ENCODE peak calls at places on chromosomes 5 and 9, in six cellular contexts. One of them, this sample, is unnamed.

GRCh38 chr5:80782626-80783025 is 127.8 kb upstream of the DHFR start:
- DNase-seq in fibroblast of mammary gland: no peak
- DNase-seq in endothelial cell of umbilical vein: no peak
- DNase-seq in brain microvascular endothelial cell: no peak
- DNase-seq in breast epithelium: no peak
- DNase-seq in heart left ventricle: no peak
- DNase-seq in this sample: no peak

GRCh38 chr9:34559616-34560546 is 29.6 kb downstream of the CNTFR start:
- DNase-seq in brain microvascular endothelial cell: peak; percentile 43
- DNase-seq in heart left ventricle: peak; percentile 52
- DNase-seq in breast epithelium: no peak
- DNase-seq in fibroblast of mammary gland: peak; percentile 77
- DNase-seq in endothelial cell of umbilical vein: peak; percentile 21
- DNase-seq in this sample: peak; percentile 12

GRCh38 chr5:67118050-67118620 is 78.5 kb downstream of the CD180 start:
- DNase-seq in brain microvascular endothelial cell: no peak
- DNase-seq in endothelial cell of umbilical vein: no peak
- DNase-seq in fibroblast of mammary gland: no peak
- DNase-seq in heart left ventricle: no peak
- DNase-seq in breast epithelium: no peak
- DNase-seq in this sample: no peak

GRCh38 chr9:16970321-16970720 is 99.9 kb upstream of the BNC2 start:
- DNase-seq in breast epithelium: no peak
- DNase-seq in fibroblast of mammary gland: peak; percentile 85
- DNase-seq in brain microvascular endothelial cell: no peak
- DNase-seq in heart left ventricle: no peak
- DNase-seq in endothelial cell of umbilical vein: no peak
- DNase-seq in this sample: no peak

GRCh38 chr5:59921816-59922215 is 28.3 kb upstream of the PDE4D start:
- DNase-seq in brain microvascular endothelial cell: no peak
- DNase-seq in breast epithelium: no peak
- DNase-seq in endothelial cell of umbilical vein: no peak
- DNase-seq in fibroblast of mammary gland: no peak
- DNase-seq in heart left ventricle: no peak
- DNase-seq in this sample: no peak

GRCh38 chr9:83219154-83219923 is 156.4 kb upstream of the RASEF start:
- DNase-seq in fibroblast of mammary gland: peak; percentile 78
- DNase-seq in breast epithelium: peak; percentile 74
- DNase-seq in heart left ventricle: peak; percentile 80
- DNase-seq in brain microvascular endothelial cell: peak; percentile 64
- DNase-seq in endothelial cell of umbilical vein: peak; percentile 84
- DNase-seq in this sample: peak; percentile 73

GRCh38 chr5:6342689-6343315 is 35.5 kb downstream of the MED10 start:
- DNase-seq in fibroblast of mammary gland: no peak
- DNase-seq in heart left ventricle: no peak
- DNase-seq in breast epithelium: no peak
- DNase-seq in brain microvascular endothelial cell: no peak
- DNase-seq in endothelial cell of umbilical vein: no peak
- DNase-seq in this sample: no peak

GRCh38 chr9:97632406-97632991 is 669 bp downstream of the TSTD2 start:
- DNase-seq in heart left ventricle: peak; percentile 67
- DNase-seq in endothelial cell of umbilical vein: no peak
- DNase-seq in breast epithelium: no peak
- DNase-seq in fibroblast of mammary gland: peak; percentile 80
- DNase-seq in brain microvascular endothelial cell: peak; percentile 68
- DNase-seq in this sample: no peak

GRCh38 chr9:91900057-91900816 is 49.8 kb downstream of the ROR2 start:
- DNase-seq in endothelial cell of umbilical vein: no peak
- DNase-seq in heart left ventricle: no peak
- DNase-seq in brain microvascular endothelial cell: no peak
- DNase-seq in breast epithelium: no peak
- DNase-seq in fibroblast of mammary gland: peak; percentile 33
- DNase-seq in this sample: no peak

GRCh38 chr9:89395931-89396710 is 77.8 kb downstream of the SECISBP2 start:
- DNase-seq in brain microvascular endothelial cell: no peak
- DNase-seq in heart left ventricle: no peak
- DNase-seq in endothelial cell of umbilical vein: no peak
- DNase-seq in breast epithelium: no peak
- DNase-seq in fibroblast of mammary gland: no peak
- DNase-seq in this sample: no peak

GRCh38 chr5:37519807-37520206 is 140.7 kb downstream of the WDR70 start:
- DNase-seq in heart left ventricle: no peak
- DNase-seq in breast epithelium: no peak
- DNase-seq in endothelial cell of umbilical vein: no peak
- DNase-seq in brain microvascular endothelial cell: no peak
- DNase-seq in fibroblast of mammary gland: no peak
- DNase-seq in this sample: no peak

GRCh38 chr9:137388589-137389427 is 34.2 kb downstream of the EXD3 start:
- DNase-seq in endothelial cell of umbilical vein: no peak
- DNase-seq in brain microvascular endothelial cell: no peak
- DNase-seq in fibroblast of mammary gland: no peak
- DNase-seq in breast epithelium: no peak
- DNase-seq in heart left ventricle: no peak
- DNase-seq in this sample: no peak

GRCh38 chr9:93479726-93480125 is 26.3 kb upstream of the FAM120AOS start:
- DNase-seq in breast epithelium: no peak
- DNase-seq in fibroblast of mammary gland: peak; percentile 78
- DNase-seq in brain microvascular endothelial cell: no peak
- DNase-seq in endothelial cell of umbilical vein: no peak
- DNase-seq in heart left ventricle: no peak
- DNase-seq in this sample: no peak

GRCh38 chr9:21334603-21334968 is 618 bp downstream of the KLHL9 start:
- DNase-seq in brain microvascular endothelial cell: no peak
- DNase-seq in endothelial cell of umbilical vein: no peak
- DNase-seq in fibroblast of mammary gland: peak; percentile 19
- DNase-seq in breast epithelium: no peak
- DNase-seq in heart left ventricle: no peak
- DNase-seq in this sample: no peak

GRCh38 chr9:134205636-134206316 is 41.4 kb upstream of the RNU6ATAC start:
- DNase-seq in endothelial cell of umbilical vein: peak; percentile 23
- DNase-seq in heart left ventricle: peak; percentile 73
- DNase-seq in fibroblast of mammary gland: peak; percentile 90
- DNase-seq in breast epithelium: no peak
- DNase-seq in brain microvascular endothelial cell: no peak
- DNase-seq in this sample: no peak

GRCh38 chr9:75197521-75197920 is 109.2 kb downstream of the OSTF1 start:
- DNase-seq in fibroblast of mammary gland: peak; percentile 44
- DNase-seq in endothelial cell of umbilical vein: peak; percentile 36
- DNase-seq in heart left ventricle: no peak
- DNase-seq in breast epithelium: no peak
- DNase-seq in brain microvascular endothelial cell: peak; percentile 14
- DNase-seq in this sample: peak; percentile 60

GRCh38 chr9:134459573-134459972 is 133.3 kb downstream of the RXRA start:
- DNase-seq in fibroblast of mammary gland: no peak
- DNase-seq in brain microvascular endothelial cell: no peak
- DNase-seq in heart left ventricle: no peak
- DNase-seq in endothelial cell of umbilical vein: no peak
- DNase-seq in breast epithelium: no peak
- DNase-seq in this sample: no peak

GRCh38 chr9:137241490-137242328 is 622 bp downstream of the TUBB4B start:
- DNase-seq in brain microvascular endothelial cell: no peak
- DNase-seq in fibroblast of mammary gland: peak; percentile 44
- DNase-seq in breast epithelium: no peak
- DNase-seq in endothelial cell of umbilical vein: peak; percentile 18
- DNase-seq in heart left ventricle: peak; percentile 80
- DNase-seq in this sample: no peak

GRCh38 chr5:141777711-141778110 is 95.7 kb upstream of the ARAP3 start:
- DNase-seq in fibroblast of mammary gland: no peak
- DNase-seq in endothelial cell of umbilical vein: no peak
- DNase-seq in breast epithelium: no peak
- DNase-seq in heart left ventricle: no peak
- DNase-seq in brain microvascular endothelial cell: no peak
- DNase-seq in this sample: no peak

GRCh38 chr5:36059571-36060515 is 6.8 kb downstream of the UGT3A2 start:
- DNase-seq in heart left ventricle: no peak
- DNase-seq in fibroblast of mammary gland: no peak
- DNase-seq in breast epithelium: no peak
- DNase-seq in brain microvascular endothelial cell: no peak
- DNase-seq in endothelial cell of umbilical vein: no peak
- DNase-seq in this sample: no peak

GRCh38 chr5:82918311-82919031 is 158.7 kb downstream of the TMEM167A start:
- DNase-seq in endothelial cell of umbilical vein: no peak
- DNase-seq in brain microvascular endothelial cell: peak; percentile 34
- DNase-seq in heart left ventricle: no peak
- DNase-seq in breast epithelium: no peak
- DNase-seq in fibroblast of mammary gland: peak; percentile 55
- DNase-seq in this sample: no peak

GRCh38 chr5:168109441-168109840 is 182.0 kb upstream of the WWC1 start:
- DNase-seq in endothelial cell of umbilical vein: no peak
- DNase-seq in breast epithelium: no peak
- DNase-seq in heart left ventricle: no peak
- DNase-seq in brain microvascular endothelial cell: no peak
- DNase-seq in fibroblast of mammary gland: peak; percentile 49
- DNase-seq in this sample: no peak

GRCh38 chr5:71892641-71893340 is 173.7 kb downstream of the CARTPT start:
- DNase-seq in breast epithelium: no peak
- DNase-seq in brain microvascular endothelial cell: no peak
- DNase-seq in heart left ventricle: no peak
- DNase-seq in fibroblast of mammary gland: peak; percentile 19
- DNase-seq in endothelial cell of umbilical vein: no peak
- DNase-seq in this sample: no peak

GRCh38 chr5:40679998-40680681 is 425 bp downstream of the PTGER4 start:
- DNase-seq in brain microvascular endothelial cell: no peak
- DNase-seq in breast epithelium: no peak
- DNase-seq in heart left ventricle: peak; percentile 36
- DNase-seq in fibroblast of mammary gland: no peak
- DNase-seq in endothelial cell of umbilical vein: no peak
- DNase-seq in this sample: no peak

GRCh38 chr5:135667204-135667603 is 88.4 kb upstream of the CXCL14 start:
- DNase-seq in fibroblast of mammary gland: no peak
- DNase-seq in heart left ventricle: no peak
- DNase-seq in endothelial cell of umbilical vein: no peak
- DNase-seq in breast epithelium: no peak
- DNase-seq in brain microvascular endothelial cell: no peak
- DNase-seq in this sample: no peak

GRCh38 chr9:134034215-134035040 is 9.1 kb downstream of the BRD3OS start:
- DNase-seq in endothelial cell of umbilical vein: no peak
- DNase-seq in breast epithelium: no peak
- DNase-seq in heart left ventricle: peak; percentile 6
- DNase-seq in fibroblast of mammary gland: no peak
- DNase-seq in brain microvascular endothelial cell: no peak
- DNase-seq in this sample: no peak

GRCh38 chr9:8486095-8486494 is 686.5 kb upstream of the DMAC1 start:
- DNase-seq in brain microvascular endothelial cell: peak; percentile 57
- DNase-seq in breast epithelium: no peak
- DNase-seq in endothelial cell of umbilical vein: peak; percentile 8
- DNase-seq in fibroblast of mammary gland: peak; percentile 71
- DNase-seq in heart left ventricle: peak; percentile 29
- DNase-seq in this sample: peak; percentile 5

GRCh38 chr9:34694811-34695210 is 3.7 kb upstream of the CCL19 start:
- DNase-seq in brain microvascular endothelial cell: no peak
- DNase-seq in fibroblast of mammary gland: no peak
- DNase-seq in heart left ventricle: no peak
- DNase-seq in breast epithelium: no peak
- DNase-seq in endothelial cell of umbilical vein: no peak
- DNase-seq in this sample: no peak

DNA sequence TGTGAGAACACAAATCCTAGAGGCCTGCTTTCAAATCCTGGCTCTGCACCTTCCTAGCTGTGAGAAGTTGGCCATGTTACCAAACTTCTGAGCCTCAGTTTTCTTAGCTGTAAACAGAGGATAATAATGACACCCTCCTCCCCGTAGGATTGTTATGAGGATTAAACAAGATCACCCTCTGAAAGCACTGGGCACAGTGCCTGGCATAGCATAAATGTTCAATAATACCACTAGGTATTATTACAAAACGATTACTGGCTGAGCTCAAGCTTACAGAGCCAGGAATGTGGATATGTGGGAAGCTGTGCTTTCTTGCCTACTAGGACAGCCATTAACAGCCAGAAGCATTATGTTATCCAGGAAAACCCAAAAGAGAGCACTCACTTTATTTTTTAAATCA is 30.8 kb upstream of the POU4F3 start:
- DNase-seq in heart left ventricle: no peak
- DNase-seq in breast epithelium: no peak
- DNase-seq in brain microvascular endothelial cell: no peak
- DNase-seq in endothelial cell of umbilical vein: no peak
- DNase-seq in fibroblast of mammary gland: no peak
- DNase-seq in this sample: no peak
- H3K4me3 ChIP-seq in heart left ventricle: no peak overlapping the region
- H3K4me3 ChIP-seq in breast epithelium: no peak overlapping the region
- H3K4me3 ChIP-seq in brain microvascular endothelial cell: no peak overlapping the region
- H3K4me3 ChIP-seq in endothelial cell of umbilical vein: no peak overlapping the region
- H3K4me3 ChIP-seq in fibroblast of mammary gland: no peak overlapping the region
- H3K4me3 ChIP-seq in this sample: no peak overlapping the region

GRCh38 chr5:113246371-113246870 is 188.4 kb downstream of the TSSK1B start:
- DNase-seq in endothelial cell of umbilical vein: peak; percentile 53
- DNase-seq in breast epithelium: no peak
- DNase-seq in heart left ventricle: no peak
- DNase-seq in fibroblast of mammary gland: peak; percentile 78
- DNase-seq in brain microvascular endothelial cell: peak; percentile 31
- DNase-seq in this sample: no peak
- H3K4me3 ChIP-seq in endothelial cell of umbilical vein: no peak overlapping the region
- H3K4me3 ChIP-seq in breast epithelium: peak overlapping the region; percentile 42
- H3K4me3 ChIP-seq in heart left ventricle: peak overlapping the region; percentile 20
- H3K4me3 ChIP-seq in fibroblast of mammary gland: peak overlapping the region; percentile 9
- H3K4me3 ChIP-seq in brain microvascular endothelial cell: no peak overlapping the region
- H3K4me3 ChIP-seq in this sample: no peak overlapping the region

GRCh38 chr5:151257731-151258715 is 5.0 kb downstream of the GM2A start:
- DNase-seq in endothelial cell of umbilical vein: no peak
- DNase-seq in breast epithelium: no peak
- DNase-seq in fibroblast of mammary gland: peak; percentile 12
- DNase-seq in heart left ventricle: no peak
- DNase-seq in brain microvascular endothelial cell: no peak
- DNase-seq in this sample: no peak
- H3K4me3 ChIP-seq in endothelial cell of umbilical vein: no peak overlapping the region
- H3K4me3 ChIP-seq in breast epithelium: no peak overlapping the region
- H3K4me3 ChIP-seq in fibroblast of mammary gland: no peak overlapping the region
- H3K4me3 ChIP-seq in heart left ventricle: no peak overlapping the region
- H3K4me3 ChIP-seq in brain microvascular endothelial cell: no peak overlapping the region
- H3K4me3 ChIP-seq in this sample: no peak overlapping the region

GRCh38 chr5:32259033-32259432 is 53.7 kb downstream of the MTMR12 start:
- DNase-seq in heart left ventricle: no peak
- DNase-seq in endothelial cell of umbilical vein: no peak
- DNase-seq in breast epithelium: no peak
- DNase-seq in brain microvascular endothelial cell: no peak
- DNase-seq in fibroblast of mammary gland: no peak
- DNase-seq in this sample: no peak
- H3K4me3 ChIP-seq in heart left ventricle: no peak overlapping the region
- H3K4me3 ChIP-seq in endothelial cell of umbilical vein: no peak overlapping the region
- H3K4me3 ChIP-seq in breast epithelium: no peak overlapping the region
- H3K4me3 ChIP-seq in brain microvascular endothelial cell: no peak overlapping the region
- H3K4me3 ChIP-seq in fibroblast of mammary gland: no peak overlapping the region
- H3K4me3 ChIP-seq in this sample: no peak overlapping the region

DNA sequence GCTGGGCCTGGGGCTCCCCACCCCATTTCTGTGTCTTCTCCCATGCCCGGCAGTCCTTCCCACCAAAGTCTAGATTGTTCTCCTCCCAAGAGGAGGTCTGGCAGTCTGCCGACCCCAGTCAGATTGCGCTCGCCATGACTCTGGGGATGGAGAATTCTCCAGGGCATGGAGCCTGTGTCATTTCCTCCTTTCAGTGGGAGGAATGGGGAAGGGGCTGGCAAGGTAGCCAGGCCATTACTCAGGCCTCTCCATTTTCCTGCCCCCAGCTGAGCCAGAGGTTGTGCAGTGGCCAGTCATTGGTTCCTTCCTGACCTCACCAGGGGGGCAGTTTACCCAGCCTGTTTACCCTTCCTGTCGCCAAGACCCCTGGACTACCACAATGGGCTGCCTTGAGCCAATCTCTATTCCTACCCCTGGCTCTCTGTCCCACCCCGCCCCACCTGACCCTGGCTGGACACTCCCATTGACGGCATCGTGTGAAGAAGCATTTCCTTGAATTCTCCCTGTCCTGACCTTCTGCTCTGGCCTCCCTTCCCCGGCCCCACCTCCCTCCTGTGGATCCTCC is 628 bp downstream of the SYNPO start:
- DNase-seq in endothelial cell of umbilical vein: peak; percentile 94
- DNase-seq in breast epithelium: no peak
- DNase-seq in brain microvascular endothelial cell: peak; percentile 63
- DNase-seq in fibroblast of mammary gland: peak; percentile 88
- DNase-seq in heart left ventricle: peak; percentile 84
- DNase-seq in this sample: no peak
- H3K4me3 ChIP-seq in endothelial cell of umbilical vein: peak overlapping the region; percentile 73
- H3K4me3 ChIP-seq in breast epithelium: peak overlapping the region; percentile 50
- H3K4me3 ChIP-seq in brain microvascular endothelial cell: peak overlapping the region; percentile 49
- H3K4me3 ChIP-seq in fibroblast of mammary gland: peak overlapping the region; percentile 17
- H3K4me3 ChIP-seq in heart left ventricle: peak overlapping the region; percentile 52
- H3K4me3 ChIP-seq in this sample: peak overlapping the region; percentile 7

This sample was measured in kidney epithelial cell.